ENCODE peak calls at places on chromosomes 6 and 20, in nine cellular contexts. B, Y, C, L, N, P, W, H and S are unnamed samples.

GRCh38 chr6:45951771-45952529 is 63.7 kb downstream of the CLIC5 start:
- DNase-seq in C (no peak), H (no peak), Y (no peak), P (no peak), N (peak), B (no peak), W (no peak), L (no peak), S (no peak)

GRCh38 chr6:68038815-68039408 is 596.2 kb upstream of the ADGRB3 start:
- DNase-seq in L (no peak), C (no peak), H (no peak), N (no peak), P (no peak), W (no peak), B (no peak), Y (no peak), S (no peak)

GRCh38 chr6:45454008-45454911 is 76.5 kb upstream of the SUPT3H start:
- DNase-seq in Y (no peak), N (peak), B (no peak), W (no peak), P (no peak), C (no peak), H (no peak), L (no peak), S (peak)

GRCh38 chr6:32984639-32985389 is 16.4 kb downstream of the BRD2 start:
- DNase-seq in W (peak), H (peak), N (peak), Y (peak), L (peak), C (peak), B (peak), P (peak), S (peak)

GRCh38 chr6:129317931-129318820 is 391.8 kb downstream of the ARHGAP18 start:
- DNase-seq in W (no peak), H (no peak), P (no peak), B (no peak), L (no peak), N (peak), C (no peak), Y (no peak), S (no peak)

GRCh38 chr20:35003211-35004031 is 47.8 kb downstream of the MYH7B start:
- DNase-seq in C (no peak), L (no peak), N (no peak), B (no peak), W (no peak), H (no peak), Y (no peak), P (no peak), S (no peak)

GRCh38 chr6:143583542-143584330 is 72.2 kb upstream of the FUCA2 start:
- DNase-seq in W (no peak), Y (no peak), N (peak), P (no peak), H (no peak), L (no peak), C (peak), B (no peak), S (no peak)

GRCh38 chr6:30816791-30817739 is 67.3 kb upstream of the DDR1 start:
- DNase-seq in L (no peak), C (no peak), H (peak), N (no peak), B (no peak), W (no peak), Y (no peak), P (no peak), S (no peak)

GRCh38 chr6:54737247-54737646 is 109.3 kb upstream of the FAM83B start:
- DNase-seq in N (no peak), P (no peak), W (no peak), C (no peak), L (no peak), Y (no peak), H (peak), B (no peak), S (peak)

GRCh38 chr20:11569163-11569562 is 348.5 kb upstream of the BTBD3 start:
- DNase-seq in Y (no peak), H (no peak), L (no peak), P (no peak), N (no peak), W (no peak), C (no peak), B (no peak), S (no peak)

GRCh38 chr6:49462599-49462926 is 490 bp downstream of the MMUT start:
- DNase-seq in Y (no peak), N (no peak), W (no peak), C (no peak), L (no peak), H (no peak), B (no peak), P (no peak), S (no peak)